ENCODE peak calls at places on chromosomes 3 and 15, in eight cellular contexts. A is mesothelial cell of epicardium; W is WERI-Rb-1; Y is activated CD4-positive, alpha-beta memory T cell treated with anti-CD3 and anti-CD28 coated beads for 36 hours; T is anterior cingulate cortex; E is C1 segment of cervical spinal cord; M is kidney; L is stimulated activated CD4-positive, alpha-beta T cell treated with anti-CD3 and anti-CD28 coated beads, Interleukin-4, amount 100 ng/mL, for 48 hours. P is an unnamed sample.

GRCh38 chr3:171044828-171045793 is 18.6 kb upstream of the SLC2A2 start:
- DNase-seq in A (no peak), W (no peak), Y (no peak), T (no peak), E (no peak), M (no peak), L (no peak), P (no peak)

GRCh38 chr15:62964251-62964650 is 78.3 kb upstream of the TPM1 start:
- DNase-seq in A (no peak), W (peak), Y (no peak), T (no peak), E (no peak), M (no peak), L (no peak), P (no peak)

GRCh38 chr15:99482993-99483392 is 82.8 kb upstream of the MEF2A start:
- DNase-seq in A (no peak), W (no peak), Y (no peak), T (no peak), E (no peak), M (no peak), L (no peak), P (no peak)

GRCh38 chr3:154421067-154421466 is 8.9 kb downstream of the GPR149 start:
- DNase-seq in A (no peak), W (no peak), Y (no peak), T (no peak), E (no peak), M (no peak), L (no peak), P (no peak)

GRCh38 chr3:74642876-74643275 is 28.4 kb upstream of the CNTN3 start:
- DNase-seq in A (no peak), W (no peak), Y (no peak), T (no peak), E (no peak), M (no peak), L (no peak), P (no peak)

GRCh38 chr15:80752204-80752603 is 27.0 kb upstream of the CEMIP start:
- DNase-seq in A (no peak), W (no peak), Y (no peak), T (no peak), E (no peak), M (no peak), L (no peak), P (no peak)

GRCh38 chr3:33074217-33075067 is 22.5 kb downstream of the GLB1 start:
- DNase-seq in A (no peak), W (peak), Y (peak), T (no peak), E (no peak), M (no peak), L (peak), P (peak)

GRCh38 chr3:147864754-147865354 is 455.7 kb downstream of the ZIC1 start:
- DNase-seq in A (no peak), W (no peak), Y (no peak), T (no peak), E (no peak), M (no peak), L (no peak), P (no peak)

GRCh38 chr3:73143821-73144237 is 82.4 kb downstream of the EBLN2 start:
- DNase-seq in A (no peak), W (peak), Y (no peak), T (no peak), E (no peak), M (no peak), L (no peak), P (no peak)

GRCh38 chr3:184081116-184081830 is 15.6 kb upstream of the HTR3E start:
- DNase-seq in A (no peak), W (no peak), Y (no peak), T (no peak), E (no peak), M (no peak), L (no peak), P (no peak)

GRCh38 chr15:90956551-90957104 is 1.9 kb downstream of the RCCD1 start:
- DNase-seq in A (peak), W (peak), Y (peak), T (peak), E (peak), M (peak), L (peak), P (peak)

GRCh38 chr3:88133711-88134263 is 16.0 kb upstream of the C3orf38 start:
- DNase-seq in A (no peak), W (no peak), Y (no peak), T (no peak), E (no peak), M (no peak), L (no peak), P (no peak)

GRCh38 chr15:58865420-58865880 is 68.0 kb downstream of the SLTM start:
- DNase-seq in A (no peak), W (peak), Y (no peak), T (no peak), E (no peak), M (no peak), L (no peak), P (no peak)

GRCh38 chr3:24305795-24306467 is 188.7 kb downstream of the THRB start:
- DNase-seq in A (no peak), W (no peak), Y (no peak), T (no peak), E (no peak), M (no peak), L (no peak), P (no peak)

GRCh38 chr3:58217209-58217811 is 6.5 kb upstream of the DNASE1L3 start:
- DNase-seq in A (no peak), W (peak), Y (peak), T (peak), E (peak), M (peak), L (peak), P (peak)

GRCh38 chr3:2976212-2976611 is 134.0 kb downstream of the IL5RA start:
- DNase-seq in A (no peak), W (no peak), Y (no peak), T (no peak), E (no peak), M (no peak), L (no peak), P (no peak)

GRCh38 chr3:122356402-122356801 is 26.6 kb downstream of the MIX23 start:
- DNase-seq in A (no peak), W (peak), Y (peak), T (no peak), E (no peak), M (no peak), L (no peak), P (peak)

GRCh38 chr15:78374436-78375393 is 34.6 kb downstream of the CRABP1 start:
- DNase-seq in A (no peak), W (no peak), Y (peak), T (no peak), E (no peak), M (no peak), L (no peak), P (no peak)

GRCh38 chr3:143068059-143068458 is 51.5 kb upstream of the CHST2 start:
- DNase-seq in A (no peak), W (no peak), Y (no peak), T (no peak), E (no peak), M (no peak), L (no peak), P (no peak)

GRCh38 chr3:190120161-190121060 is at the start of gene P3H2:
- DNase-seq in A (peak), W (peak), Y (peak), T (peak), E (peak), M (peak), L (peak), P (no peak)

GRCh38 chr3:57893668-57894067 is 114.6 kb upstream of the FLNB start:
- DNase-seq in A (no peak), W (no peak), Y (no peak), T (no peak), E (no peak), M (no peak), L (no peak), P (no peak)

GRCh38 chr3:37688756-37689155 is 172.9 kb upstream of the CTDSPL start:
- DNase-seq in A (no peak), W (no peak), Y (no peak), T (no peak), E (no peak), M (no peak), L (no peak), P (no peak)

GRCh38 chr15:95512906-95513305 is 817.6 kb upstream of the NR2F2 start:
- DNase-seq in A (no peak), W (no peak), Y (no peak), T (no peak), E (no peak), M (no peak), L (no peak), P (no peak)

GRCh38 chr15:65056868-65057548 is 10.8 kb downstream of the RASL12 start:
- DNase-seq in A (no peak), W (no peak), Y (no peak), T (no peak), E (no peak), M (peak), L (no peak), P (no peak)

GRCh38 chr3:117875887-117876286 is 1158.8 kb downstream of the IGSF11 start:
- DNase-seq in A (no peak), W (no peak), Y (no peak), T (no peak), E (no peak), M (no peak), L (no peak), P (no peak)

GRCh38 chr3:30426319-30426993 is 179.9 kb upstream of the TGFBR2 start:
- DNase-seq in A (no peak), W (no peak), Y (no peak), T (no peak), E (no peak), M (peak), L (no peak), P (no peak)

GRCh38 chr15:62483817-62484216 is 318.7 kb upstream of the C2CD4B start:
- DNase-seq in A (no peak), W (no peak), Y (no peak), T (no peak), E (no peak), M (no peak), L (no peak), P (no peak)

GRCh38 chr3:195929452-195929851 is 21.1 kb upstream of the TNK2 start:
- DNase-seq in A (no peak), W (no peak), Y (no peak), T (no peak), E (no peak), M (no peak), L (no peak), P (no peak)

GRCh38 chr15:91961357-91961756 is 107.8 kb downstream of the SLCO3A1 start:
- DNase-seq in A (no peak), W (no peak), Y (peak), T (no peak), E (no peak), M (no peak), L (no peak), P (no peak)

GRCh38 chr3:64023861-64024223 is 548 bp upstream of the PSMD6 start:
- DNase-seq in A (no peak), W (no peak), Y (no peak), T (no peak), E (no peak), M (no peak), L (no peak), P (no peak)

GRCh38 chr15:100690786-100691160 is 88.4 kb downstream of the ASB7 start:
- DNase-seq in A (no peak), W (no peak), Y (no peak), T (no peak), E (no peak), M (no peak), L (no peak), P (no peak)

GRCh38 chr15:49916998-49917397 is 202.0 kb downstream of the ATP8B4 start:
- DNase-seq in A (no peak), W (no peak), Y (no peak), T (no peak), E (no peak), M (no peak), L (no peak), P (no peak)

GRCh38 chr3:153443961-153444360 is 281.9 kb downstream of the RAP2B start:
- DNase-seq in A (no peak), W (no peak), Y (no peak), T (no peak), E (no peak), M (no peak), L (no peak), P (no peak)

GRCh38 chr15:55116636-55117035 is 80.1 kb downstream of the RSL24D1 start:
- DNase-seq in A (no peak), W (no peak), Y (no peak), T (no peak), E (no peak), M (no peak), L (no peak), P (no peak)

GRCh38 chr3:4950351-4950784 is 28.9 kb upstream of the BHLHE40 start:
- DNase-seq in A (no peak), W (no peak), Y (no peak), T (no peak), E (no peak), M (no peak), L (no peak), P (no peak)

GRCh38 chr3:23198801-23199200 is 4.3 kb upstream of the UBE2E2 start:
- DNase-seq in A (no peak), W (no peak), Y (no peak), T (no peak), E (no peak), M (no peak), L (no peak), P (no peak)

P was measured in SHP77.